ENCODE peak calls at places on chromosomes 16 and 17, in ten cellular contexts. One of them, this sample, is unnamed. For H3K4me1, the result is how much of the 10 kb centered on the place peaks cover.

GRCh38 chr17:81222620-81222905 is 202 bp downstream of the CEP131 start:
- DNase-seq in stomach: no peak
- DNase-seq in mammary epithelial cell: no peak
- DNase-seq in cardiac muscle cell: no peak
- DNase-seq in A549: no peak
- DNase-seq in CD4-positive, alpha-beta memory T cell: no peak
- DNase-seq in iPS DF 6.9: no peak
- DNase-seq in H1: no peak
- DNase-seq in psoas muscle: no peak
- DNase-seq in HAP-1: no peak
- DNase-seq in this sample: no peak

GRCh38 chr16:89422905-89423630 is 67.3 kb downstream of the ANKRD11 start:
- DNase-seq in iPS DF 6.9: no peak
- DNase-seq in cardiac muscle cell: peak
- DNase-seq in HAP-1: no peak
- DNase-seq in H1: no peak
- DNase-seq in psoas muscle: no peak
- DNase-seq in CD4-positive, alpha-beta memory T cell: no peak
- DNase-seq in A549: no peak
- DNase-seq in mammary epithelial cell: peak
- DNase-seq in stomach: no peak
- DNase-seq in this sample: no peak

GRCh38 chr16:60203525-60204124 is 1469.5 kb upstream of the GOT2 start:
- DNase-seq in A549: peak
- DNase-seq in psoas muscle: no peak
- DNase-seq in cardiac muscle cell: peak
- DNase-seq in HAP-1: peak
- DNase-seq in iPS DF 6.9: no peak
- DNase-seq in stomach: no peak
- DNase-seq in H1: no peak
- DNase-seq in CD4-positive, alpha-beta memory T cell: no peak
- DNase-seq in mammary epithelial cell: peak
- DNase-seq in this sample: no peak

GRCh38 chr17:3748576-3748975 is 24.9 kb downstream of the HASPIN start:
- DNase-seq in A549: no peak
- DNase-seq in HAP-1: no peak
- DNase-seq in stomach: no peak
- DNase-seq in cardiac muscle cell: no peak
- DNase-seq in mammary epithelial cell: no peak
- DNase-seq in CD4-positive, alpha-beta memory T cell: no peak
- DNase-seq in iPS DF 6.9: no peak
- DNase-seq in H1: no peak
- DNase-seq in psoas muscle: no peak
- DNase-seq in this sample: no peak

GRCh38 chr16:5510819-5511370 is 413.3 kb upstream of the EEF2KMT start:
- DNase-seq in H1: no peak
- DNase-seq in CD4-positive, alpha-beta memory T cell: no peak
- DNase-seq in HAP-1: no peak
- DNase-seq in cardiac muscle cell: no peak
- DNase-seq in A549: no peak
- DNase-seq in iPS DF 6.9: no peak
- DNase-seq in stomach: no peak
- DNase-seq in psoas muscle: no peak
- DNase-seq in mammary epithelial cell: no peak
- DNase-seq in this sample: no peak

GRCh38 chr17:66906321-66907278 is 57.9 kb upstream of the CACNG4 start:
- DNase-seq in HAP-1: peak
- DNase-seq in psoas muscle: peak
- DNase-seq in A549: peak
- DNase-seq in H1: peak
- DNase-seq in iPS DF 6.9: peak
- DNase-seq in cardiac muscle cell: peak
- DNase-seq in mammary epithelial cell: peak
- DNase-seq in stomach: peak
- DNase-seq in CD4-positive, alpha-beta memory T cell: peak
- DNase-seq in this sample: peak

GRCh38 chr16:78444-79145 is 570 bp downstream of the MPG start:
- DNase-seq in iPS DF 6.9: no peak
- DNase-seq in stomach: no peak
- DNase-seq in cardiac muscle cell: peak
- DNase-seq in CD4-positive, alpha-beta memory T cell: no peak
- DNase-seq in HAP-1: no peak
- DNase-seq in H1: no peak
- DNase-seq in psoas muscle: peak
- DNase-seq in A549: peak
- DNase-seq in mammary epithelial cell: no peak
- DNase-seq in this sample: no peak

GRCh38 chr17:55285340-55286301 is 20.9 kb downstream of the HLF start:
- DNase-seq in A549: no peak
- DNase-seq in HAP-1: no peak
- DNase-seq in cardiac muscle cell: peak
- DNase-seq in mammary epithelial cell: no peak
- DNase-seq in H1: no peak
- DNase-seq in stomach: peak
- DNase-seq in CD4-positive, alpha-beta memory T cell: no peak
- DNase-seq in psoas muscle: peak
- DNase-seq in iPS DF 6.9: no peak
- DNase-seq in this sample: peak

GRCh38 chr16:30985401-30986128 is 558 bp downstream of the HSD3B7 start:
- DNase-seq in mammary epithelial cell: peak
- DNase-seq in stomach: peak
- DNase-seq in H1: no peak
- DNase-seq in psoas muscle: peak
- DNase-seq in CD4-positive, alpha-beta memory T cell: no peak
- DNase-seq in HAP-1: no peak
- DNase-seq in iPS DF 6.9: no peak
- DNase-seq in cardiac muscle cell: peak
- DNase-seq in A549: peak
- DNase-seq in this sample: peak

GRCh38 chr17:35545150-35545549 is 7.7 kb upstream of the SLFN12L start:
- DNase-seq in A549: no peak
- DNase-seq in iPS DF 6.9: no peak
- DNase-seq in CD4-positive, alpha-beta memory T cell: no peak
- DNase-seq in H1: no peak
- DNase-seq in psoas muscle: no peak
- DNase-seq in stomach: no peak
- DNase-seq in HAP-1: no peak
- DNase-seq in cardiac muscle cell: no peak
- DNase-seq in mammary epithelial cell: no peak
- DNase-seq in this sample: no peak

GRCh38 chr16:57801098-57801855 is 1.0 kb downstream of the KIFC3 start:
- DNase-seq in stomach: no peak
- DNase-seq in CD4-positive, alpha-beta memory T cell: no peak
- DNase-seq in A549: peak
- DNase-seq in H1: no peak
- DNase-seq in mammary epithelial cell: peak
- DNase-seq in HAP-1: no peak
- DNase-seq in iPS DF 6.9: no peak
- DNase-seq in psoas muscle: no peak
- DNase-seq in cardiac muscle cell: no peak
- DNase-seq in this sample: no peak

GRCh38 chr17:67765623-67766022 is 47.9 kb downstream of the NOL11 start:
- DNase-seq in A549: no peak
- DNase-seq in stomach: no peak
- DNase-seq in H1: no peak
- DNase-seq in iPS DF 6.9: no peak
- DNase-seq in CD4-positive, alpha-beta memory T cell: no peak
- DNase-seq in HAP-1: no peak
- DNase-seq in cardiac muscle cell: no peak
- DNase-seq in psoas muscle: no peak
- DNase-seq in mammary epithelial cell: no peak
- DNase-seq in this sample: no peak

GRCh38 chr17:39636587-39636926 is 387 bp upstream of the STARD3 start:
- DNase-seq in HAP-1: no peak
- DNase-seq in stomach: no peak
- DNase-seq in psoas muscle: no peak
- DNase-seq in CD4-positive, alpha-beta memory T cell: no peak
- DNase-seq in cardiac muscle cell: no peak
- DNase-seq in A549: no peak
- DNase-seq in mammary epithelial cell: no peak
- DNase-seq in H1: no peak
- DNase-seq in iPS DF 6.9: no peak
- DNase-seq in this sample: no peak

GRCh38 chr17:39638317-39638716 is 1.4 kb downstream of the STARD3 start:
- DNase-seq in iPS DF 6.9: no peak
- DNase-seq in HAP-1: no peak
- DNase-seq in psoas muscle: no peak
- DNase-seq in mammary epithelial cell: no peak
- DNase-seq in cardiac muscle cell: no peak
- DNase-seq in A549: no peak
- DNase-seq in H1: no peak
- DNase-seq in CD4-positive, alpha-beta memory T cell: no peak
- DNase-seq in stomach: no peak
- DNase-seq in this sample: no peak

GRCh38 chr17:39639043-39639442 is 2.1 kb downstream of the STARD3 start:
- DNase-seq in HAP-1: no peak
- DNase-seq in stomach: no peak
- DNase-seq in CD4-positive, alpha-beta memory T cell: no peak
- DNase-seq in mammary epithelial cell: no peak
- DNase-seq in iPS DF 6.9: no peak
- DNase-seq in cardiac muscle cell: no peak
- DNase-seq in H1: no peak
- DNase-seq in psoas muscle: no peak
- DNase-seq in A549: no peak
- DNase-seq in this sample: no peak

GRCh38 chr17:39635614-39636176 is 1.2 kb upstream of the STARD3 start:
- DNase-seq in A549: no peak
- DNase-seq in HAP-1: no peak
- DNase-seq in psoas muscle: no peak
- DNase-seq in iPS DF 6.9: no peak
- DNase-seq in mammary epithelial cell: no peak
- DNase-seq in H1: no peak
- DNase-seq in stomach: no peak
- DNase-seq in cardiac muscle cell: no peak
- DNase-seq in CD4-positive, alpha-beta memory T cell: no peak
- DNase-seq in this sample: no peak

GRCh38 chr17:39636927-39637736 is at the start of gene STARD3:
- DNase-seq in cardiac muscle cell: peak
- DNase-seq in HAP-1: peak
- DNase-seq in mammary epithelial cell: peak
- DNase-seq in psoas muscle: peak
- DNase-seq in A549: peak
- DNase-seq in iPS DF 6.9: no peak
- DNase-seq in CD4-positive, alpha-beta memory T cell: peak
- DNase-seq in H1: no peak
- DNase-seq in stomach: peak
- DNase-seq in this sample: peak
- H3K4me1 ChIP-seq in cardiac muscle cell: under half
- H3K4me1 ChIP-seq in HAP-1: under half
- H3K4me1 ChIP-seq in mammary epithelial cell: under half
- H3K4me1 ChIP-seq in psoas muscle: under half
- H3K4me1 ChIP-seq in A549: under half
- H3K4me1 ChIP-seq in iPS DF 6.9: under half
- H3K4me1 ChIP-seq in CD4-positive, alpha-beta memory T cell: half or more
- H3K4me1 ChIP-seq in H1: under half
- H3K4me1 ChIP-seq in stomach: half or more
- H3K4me1 ChIP-seq in this sample: half or more

GRCh38 chr16:50910698-50911025 is 168.8 kb downstream of the CYLD start:
- DNase-seq in CD4-positive, alpha-beta memory T cell: no peak
- DNase-seq in cardiac muscle cell: no peak
- DNase-seq in H1: no peak
- DNase-seq in mammary epithelial cell: no peak
- DNase-seq in psoas muscle: no peak
- DNase-seq in iPS DF 6.9: no peak
- DNase-seq in HAP-1: no peak
- DNase-seq in stomach: no peak
- DNase-seq in A549: no peak
- DNase-seq in this sample: no peak

GRCh38 chr16:50909831-50910697 is 168.2 kb downstream of the CYLD start:
- DNase-seq in CD4-positive, alpha-beta memory T cell: no peak
- DNase-seq in stomach: no peak
- DNase-seq in HAP-1: no peak
- DNase-seq in iPS DF 6.9: no peak
- DNase-seq in H1: no peak
- DNase-seq in psoas muscle: no peak
- DNase-seq in A549: no peak
- DNase-seq in mammary epithelial cell: no peak
- DNase-seq in cardiac muscle cell: no peak
- DNase-seq in this sample: no peak

DNA sequence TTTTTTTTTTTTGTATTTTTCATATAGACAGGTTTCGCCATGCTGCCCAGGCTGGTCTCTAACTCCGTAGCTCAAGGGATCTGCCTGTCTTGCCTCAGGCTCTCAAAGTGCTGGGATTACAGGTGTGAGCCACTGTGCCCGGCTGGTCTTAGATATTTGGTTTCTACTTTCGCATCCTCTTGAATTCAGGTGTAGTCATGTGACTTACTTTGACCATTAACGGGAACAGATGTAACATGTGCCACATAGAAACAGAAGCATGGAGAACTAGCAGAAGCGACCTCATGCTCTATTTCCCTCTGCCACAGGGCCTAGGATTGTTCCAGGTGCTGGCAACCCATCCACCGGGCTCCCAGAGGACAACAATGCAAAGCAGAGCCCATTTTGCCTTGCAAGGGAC is 166.6 kb downstream of the CYLD start:
- DNase-seq in psoas muscle: no peak
- DNase-seq in mammary epithelial cell: no peak
- DNase-seq in A549: no peak
- DNase-seq in cardiac muscle cell: no peak
- DNase-seq in stomach: no peak
- DNase-seq in iPS DF 6.9: no peak
- DNase-seq in HAP-1: no peak
- DNase-seq in CD4-positive, alpha-beta memory T cell: no peak
- DNase-seq in H1: no peak
- DNase-seq in this sample: no peak
- H3K4me3 ChIP-seq in psoas muscle: no peak
- H3K4me3 ChIP-seq in mammary epithelial cell: no peak
- H3K4me3 ChIP-seq in A549: no peak
- H3K4me3 ChIP-seq in cardiac muscle cell: no peak
- H3K4me3 ChIP-seq in stomach: no peak
- H3K4me3 ChIP-seq in iPS DF 6.9: no peak
- H3K4me3 ChIP-seq in HAP-1: no peak
- H3K4me3 ChIP-seq in CD4-positive, alpha-beta memory T cell: no peak
- H3K4me3 ChIP-seq in H1: no peak
- H3K4me3 ChIP-seq in this sample: no peak

GRCh38 chr16:85250609-85251223 is 138.4 kb upstream of the CIBAR2 start:
- DNase-seq in cardiac muscle cell: no peak
- DNase-seq in psoas muscle: no peak
- DNase-seq in stomach: no peak
- DNase-seq in CD4-positive, alpha-beta memory T cell: no peak
- DNase-seq in HAP-1: no peak
- DNase-seq in H1: no peak
- DNase-seq in mammary epithelial cell: no peak
- DNase-seq in A549: no peak
- DNase-seq in iPS DF 6.9: no peak
- DNase-seq in this sample: no peak
- H3K4me1 ChIP-seq in cardiac muscle cell: under half
- H3K4me1 ChIP-seq in psoas muscle: under half
- H3K4me1 ChIP-seq in stomach: under half
- H3K4me1 ChIP-seq in CD4-positive, alpha-beta memory T cell: under half
- H3K4me1 ChIP-seq in HAP-1: under half
- H3K4me1 ChIP-seq in H1: under half
- H3K4me1 ChIP-seq in mammary epithelial cell: under half
- H3K4me1 ChIP-seq in A549: under half
- H3K4me1 ChIP-seq in iPS DF 6.9: under half
- H3K4me1 ChIP-seq in this sample: under half

DNA sequence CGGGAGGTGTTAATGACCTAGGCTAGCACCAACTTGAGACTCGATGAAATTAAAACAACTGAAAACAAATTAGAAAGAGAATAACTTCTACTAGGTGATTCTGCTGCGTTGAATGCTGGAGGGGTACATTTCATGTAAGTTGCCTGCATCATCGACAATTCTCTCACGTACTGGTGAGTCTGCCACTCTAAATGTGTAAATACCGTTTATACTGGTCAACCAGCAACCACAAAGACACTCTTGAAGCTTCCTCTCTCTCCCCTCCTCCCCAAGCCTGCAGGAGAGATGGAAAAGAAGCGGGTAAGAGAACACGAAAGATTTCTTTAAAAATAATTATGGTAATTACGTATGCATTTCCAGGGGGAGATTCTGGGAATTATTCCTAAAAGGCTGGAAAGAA is 68.7 kb upstream of the MRTFB start:
- DNase-seq in CD4-positive, alpha-beta memory T cell: no peak
- DNase-seq in A549: no peak
- DNase-seq in iPS DF 6.9: no peak
- DNase-seq in psoas muscle: no peak
- DNase-seq in H1: no peak
- DNase-seq in mammary epithelial cell: no peak
- DNase-seq in cardiac muscle cell: no peak
- DNase-seq in stomach: no peak
- DNase-seq in HAP-1: no peak
- DNase-seq in this sample: no peak
- H3K4me3 ChIP-seq in CD4-positive, alpha-beta memory T cell: no peak
- H3K4me3 ChIP-seq in A549: no peak
- H3K4me3 ChIP-seq in iPS DF 6.9: no peak
- H3K4me3 ChIP-seq in psoas muscle: peak
- H3K4me3 ChIP-seq in H1: peak
- H3K4me3 ChIP-seq in mammary epithelial cell: no peak
- H3K4me3 ChIP-seq in cardiac muscle cell: no peak
- H3K4me3 ChIP-seq in stomach: no peak
- H3K4me3 ChIP-seq in HAP-1: no peak
- H3K4me3 ChIP-seq in this sample: no peak

This sample was measured in upper lobe of right lung.